ENCODE peak calls at places on chromosomes 6 and 20, in six cellular contexts. W is WTC11, A is GM23338, T is HepG2, Y is GM12878, N is H1. G is an unnamed sample.

GRCh38 chr6:24255676-24256075 is 102.2 kb downstream of the DCDC2 start:
- DNase-seq in T (no peak), W (no peak), N (no peak), A (no peak), Y (peak), G (no peak)

GRCh38 chr6:54135665-54136370 is 24.6 kb downstream of the MLIP start:
- DNase-seq in A (no peak), N (no peak), W (no peak), Y (no peak), T (peak), G (no peak)

GRCh38 chr6:64301307-64302236 is 666.0 kb downstream of the PHF3 start:
- DNase-seq in A (no peak), T (peak), N (no peak), Y (no peak), W (no peak), G (no peak)

GRCh38 chr6:125267806-125268523 is 33.8 kb downstream of the HDDC2 start:
- DNase-seq in W (no peak), Y (no peak), A (no peak), N (no peak), T (no peak), G (no peak)

GRCh38 chr6:6694825-6695710 is 106.5 kb downstream of the LY86 start:
- DNase-seq in A (peak), Y (no peak), W (peak), N (peak), T (no peak), G (peak)

GRCh38 chr20:50921055-50921454 is 10.2 kb downstream of the ADNP start:
- DNase-seq in Y (no peak), W (no peak), A (no peak), N (no peak), T (no peak), G (no peak)

GRCh38 chr20:38196592-38196991 is 31.5 kb upstream of the TGM2 start:
- DNase-seq in Y (no peak), T (no peak), W (no peak), N (no peak), A (no peak), G (peak)

GRCh38 chr20:62266851-62267250 is 28.5 kb downstream of the OSBPL2 start:
- DNase-seq in A (no peak), Y (no peak), N (no peak), W (no peak), T (no peak), G (no peak)

GRCh38 chr6:35596448-35597442 is 84.0 kb upstream of the TULP1 start:
- DNase-seq in N (no peak), W (no peak), Y (no peak), A (no peak), T (no peak), G (no peak)

GRCh38 chr20:19993937-19994667 is 23.1 kb upstream of the NAA20 start:
- DNase-seq in A (no peak), Y (no peak), W (no peak), T (no peak), N (no peak), G (no peak)

GRCh38 chr6:159169557-159170332 is 545 bp downstream of the FNDC1 start:
- DNase-seq in T (no peak), Y (no peak), N (no peak), W (peak), A (peak), G (no peak)

GRCh38 chr6:130625825-130626500 is 201.2 kb upstream of the SMLR1 start:
- DNase-seq in N (no peak), T (no peak), A (peak), Y (peak), W (no peak), G (no peak)

GRCh38 chr20:32456869-32457421 is 98.8 kb downstream of the ASXL1 start:
- DNase-seq in W (peak), A (peak), T (no peak), N (no peak), Y (no peak), G (no peak)
- TF ChIP-seq CREB1 in W (no peak), A (no peak), T (no peak), N (no peak), Y (no peak), G (no peak)

DNA sequence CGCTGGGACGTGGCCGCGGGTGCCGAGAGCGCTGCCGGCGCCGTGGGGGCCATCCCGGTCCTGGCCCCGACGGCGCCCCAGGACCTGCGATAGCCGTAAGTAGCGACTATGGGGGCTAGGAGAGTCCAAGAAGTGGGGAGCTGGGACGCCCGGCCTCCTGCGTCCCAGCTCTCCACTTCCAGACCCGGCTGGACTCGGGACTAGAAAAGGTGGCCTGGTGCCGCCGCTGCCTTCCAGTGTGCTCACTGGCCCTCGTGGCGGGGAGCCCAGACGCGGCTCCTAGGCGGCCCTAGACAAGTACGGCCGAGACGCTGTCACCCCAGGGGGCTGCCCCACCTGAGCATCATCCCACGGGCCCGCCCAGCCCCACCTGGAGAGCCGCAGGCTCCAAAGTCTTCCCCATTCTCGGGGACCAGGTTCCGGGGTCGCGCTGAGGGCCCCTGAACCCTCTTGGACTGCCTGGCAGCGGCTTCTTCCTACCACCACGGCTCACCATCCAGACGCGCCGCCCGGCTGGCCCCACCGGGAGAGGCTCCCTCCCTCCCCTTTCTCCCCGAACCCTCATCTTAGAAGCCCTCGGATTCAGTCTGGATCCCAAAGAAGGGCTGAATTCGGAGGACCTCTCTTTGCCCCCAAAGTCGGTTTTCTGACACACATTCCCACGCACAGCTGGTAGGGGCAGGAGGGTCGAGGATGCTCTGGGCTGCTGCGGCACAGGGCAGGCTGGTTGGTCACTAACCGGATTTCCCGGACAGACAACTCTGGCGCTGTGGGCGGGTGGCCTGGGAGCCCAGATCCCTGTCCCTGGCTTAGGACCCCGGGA is 878 bp upstream of the MDFI start:
- DNase-seq in W (peak), N (no peak), A (peak), T (no peak), Y (no peak), G (no peak)
- TF ChIP-seq CREB1 in W (no peak), N (no peak), A (no peak), T (no peak), Y (no peak), G (no peak)

DNA sequence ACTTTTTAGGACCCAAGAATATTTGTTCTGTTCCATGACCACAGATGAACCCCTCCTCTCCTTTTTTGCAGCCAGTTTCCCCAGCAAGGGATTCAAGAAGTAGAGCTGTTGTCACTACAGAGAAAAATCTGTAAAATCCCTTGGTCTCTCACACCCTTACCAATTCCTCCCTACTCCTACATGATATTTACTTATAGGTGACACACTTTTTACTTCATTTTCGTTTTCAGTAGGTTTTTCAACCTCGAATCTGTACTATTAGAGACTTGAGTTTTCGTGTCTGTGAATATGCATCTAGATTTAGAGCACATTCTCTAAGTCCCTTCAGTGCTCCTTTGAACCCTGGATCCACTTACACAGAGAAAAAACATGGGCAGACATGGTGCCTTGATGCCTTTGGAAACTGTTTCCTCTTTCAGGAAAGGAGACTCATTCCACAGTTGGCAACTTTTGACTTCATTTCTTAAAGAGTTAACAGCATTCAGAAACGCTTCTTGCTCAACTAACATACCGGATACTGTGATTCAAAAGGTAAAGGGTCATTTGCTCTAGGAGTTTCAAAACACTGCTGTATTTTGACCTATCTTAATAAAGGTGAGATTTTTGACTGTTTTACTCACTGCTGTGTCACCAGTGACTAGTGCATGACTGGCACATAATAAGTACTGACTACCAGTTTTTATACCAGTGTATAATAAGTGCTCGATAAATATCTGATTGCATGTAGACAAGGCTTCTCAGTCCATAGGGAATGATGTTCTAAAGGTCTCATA is 50.6 kb downstream of the LAMA4 start:
- DNase-seq in W (no peak), A (no peak), T (peak), N (no peak), Y (no peak), G (no peak)
- TF ChIP-seq CREB1 in W (no peak), A (no peak), T (no peak), N (no peak), Y (no peak), G (no peak)

DNA sequence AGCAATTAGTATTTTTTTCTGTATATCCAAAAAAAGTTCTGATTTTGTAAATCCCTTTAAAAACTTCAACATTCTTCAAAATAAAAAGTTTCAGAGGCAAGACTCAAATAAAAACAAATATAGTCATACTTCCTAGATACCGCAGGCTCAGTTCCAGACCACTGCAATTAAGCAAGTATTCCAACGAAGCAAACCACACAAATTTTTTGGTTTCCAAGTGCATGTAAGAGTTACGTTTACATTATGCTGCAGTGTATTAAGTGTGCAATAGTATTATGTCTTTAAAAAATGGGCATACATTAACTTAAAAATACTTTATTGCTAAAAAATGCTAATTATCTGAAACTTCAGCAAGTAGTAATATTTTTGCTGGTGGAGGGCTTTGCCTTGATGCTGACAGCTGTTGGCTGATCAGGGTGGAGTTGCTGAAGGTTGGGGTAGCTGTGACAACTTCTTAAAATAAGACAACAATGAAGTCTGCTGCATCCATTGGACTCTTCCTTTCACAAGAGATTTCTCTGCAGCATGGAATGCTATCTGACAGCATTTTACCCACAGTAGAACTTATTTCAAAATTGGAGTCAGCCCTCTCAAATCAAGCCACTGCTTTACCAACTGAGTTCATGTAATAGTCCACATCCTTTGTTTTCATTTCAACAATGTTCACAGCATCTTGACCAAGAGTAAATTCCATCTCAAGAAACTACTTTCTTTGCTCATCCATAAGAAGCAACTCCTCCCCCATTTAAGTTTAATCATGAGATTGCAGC is 46.0 kb downstream of the PHIP start:
- DNase-seq in N (no peak), A (no peak), W (no peak), T (no peak), Y (no peak), G (no peak)
- TF ChIP-seq CREB1 in N (no peak), A (no peak), W (no peak), T (no peak), Y (no peak), G (no peak)

GRCh38 chr6:168097221-168097620 is 18.2 kb upstream of the FRMD1 start:
- DNase-seq in W (no peak), Y (no peak), A (no peak), N (no peak), T (no peak), G (no peak)
- TF ChIP-seq CREB1 in W (no peak), Y (no peak), A (no peak), N (no peak), T (no peak), G (no peak)

GRCh38 chr6:95693108-95693507 is 115.8 kb downstream of the MANEA start:
- DNase-seq in W (no peak), Y (no peak), T (peak), A (peak), N (no peak), G (no peak)

GRCh38 chr6:95686272-95686671 is 108.9 kb downstream of the MANEA start:
- DNase-seq in W (no peak), N (no peak), T (no peak), A (peak), Y (no peak), G (no peak)

GRCh38 chr6:95686858-95687257 is 109.5 kb downstream of the MANEA start:
- DNase-seq in T (no peak), Y (no peak), N (no peak), A (no peak), W (no peak), G (no peak)

GRCh38 chr6:95687839-95688238 is 110.5 kb downstream of the MANEA start:
- DNase-seq in Y (no peak), N (no peak), A (no peak), T (no peak), W (no peak), G (no peak)

DNA sequence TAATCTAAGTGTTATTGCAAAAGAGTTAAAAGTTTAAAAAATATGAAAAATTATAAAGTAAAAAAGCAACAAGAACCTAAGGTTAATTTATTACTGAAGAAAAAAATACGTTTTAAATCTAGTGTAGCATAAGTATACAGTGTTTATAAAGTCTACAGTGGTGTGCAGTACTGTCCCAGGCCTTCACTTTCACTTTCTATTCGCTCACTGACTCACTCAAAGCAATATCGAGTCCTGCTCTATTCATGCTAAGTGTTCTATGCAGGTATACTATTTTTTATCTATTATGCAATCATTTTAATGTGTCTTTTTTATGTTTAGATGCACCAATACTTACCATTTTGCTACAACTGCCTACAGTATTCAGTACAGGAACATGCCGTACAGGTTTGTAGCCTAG is 113.0 kb downstream of the MANEA start:
- DNase-seq in N (no peak), Y (no peak), W (no peak), A (no peak), T (no peak), G (no peak)
- TF ChIP-seq CREB1 in N (no peak), Y (no peak), W (no peak), A (no peak), T (no peak), G (no peak)

GRCh38 chr6:56574292-56574691 is 68.4 kb downstream of the DST start:
- DNase-seq in A (no peak), N (no peak), W (no peak), Y (no peak), T (no peak), G (no peak)

GRCh38 chr6:56573624-56574023 is 69.1 kb downstream of the DST start:
- DNase-seq in A (no peak), T (peak), Y (no peak), W (no peak), N (no peak), G (no peak)

GRCh38 chr6:56573142-56573541 is 69.5 kb downstream of the DST start:
- DNase-seq in N (no peak), W (no peak), Y (no peak), A (no peak), T (no peak), G (no peak)

GRCh38 chr6:56571605-56572004 is 71.1 kb downstream of the DST start:
- DNase-seq in W (no peak), Y (no peak), A (no peak), T (peak), N (no peak), G (no peak)

GRCh38 chr6:56570434-56571359 is 72.0 kb downstream of the DST start:
- DNase-seq in W (no peak), N (no peak), A (peak), T (peak), Y (no peak), G (no peak)
- TF ChIP-seq CREB1 in W (no peak), N (no peak), A (no peak), T (no peak), Y (no peak), G (no peak)

GRCh38 chr6:37678078-37678846 is 19.4 kb downstream of the MDGA1 start:
- DNase-seq in Y (no peak), N (no peak), T (no peak), A (no peak), W (no peak), G (no peak)

GRCh38 chr6:37679539-37680476 is 17.9 kb downstream of the MDGA1 start:
- DNase-seq in Y (peak), N (no peak), T (no peak), W (no peak), A (no peak), G (no peak)

GRCh38 chr6:37684801-37685200 is 12.9 kb downstream of the MDGA1 start:
- DNase-seq in A (no peak), T (no peak), Y (no peak), W (no peak), N (no peak), G (no peak)

GRCh38 chr6:37676071-37676470 is 21.6 kb downstream of the MDGA1 start:
- DNase-seq in N (no peak), W (no peak), T (no peak), A (no peak), Y (no peak), G (no peak)

GRCh38 chr6:37680668-37681067 is 17.0 kb downstream of the MDGA1 start:
- DNase-seq in A (no peak), W (no peak), N (no peak), Y (no peak), T (no peak), G (no peak)
- TF ChIP-seq CREB1 in A (no peak), W (no peak), N (no peak), Y (no peak), T (no peak), G (no peak)

GRCh38 chr6:119186490-119186889 is 108.0 kb upstream of the FAM184A start:
- DNase-seq in N (no peak), A (no peak), Y (no peak), T (no peak), W (no peak), G (no peak)
- TF ChIP-seq CREB1 in N (no peak), A (no peak), Y (no peak), T (no peak), W (no peak), G (no peak)

G was measured in K562.